ENCODE peak calls at places on chromosomes 6 and 20, in nine cellular contexts. P is adrenal gland, V is IMR-90, Z is testis, Q is right lobe of liver, W is K562, H is stomach, E is breast epithelium, A is spleen. I is an unnamed sample.

GRCh38 chr6:154653853-154654252 is 79.4 kb upstream of the SCAF8 start:
- DNase-seq in P (peak), Z (peak), A (no peak), E (no peak), H (no peak), V (peak), Q (no peak), W (no peak), I (peak)

GRCh38 chr6:30800876-30801275 is 56.5 kb upstream of the IER3 start:
- DNase-seq in V (no peak), Q (no peak), H (no peak), Z (no peak), P (no peak), E (no peak), W (no peak), A (no peak), I (peak)

GRCh38 chr6:154474636-154475428 is 35.7 kb downstream of the CNKSR3 start:
- DNase-seq in V (peak), Z (no peak), Q (no peak), P (peak), H (no peak), E (no peak), A (peak), W (no peak), I (no peak)

GRCh38 chr6:44439270-44440045 is 52.0 kb downstream of the CDC5L start:
- DNase-seq in E (no peak), V (peak), W (no peak), H (no peak), Q (no peak), P (no peak), A (no peak), Z (no peak), I (no peak)

GRCh38 chr20:53738945-53739798 is 145.5 kb upstream of the ZNF217 start:
- DNase-seq in A (no peak), Z (no peak), V (no peak), H (no peak), Q (no peak), E (no peak), P (no peak), W (peak), I (no peak)

GRCh38 chr20:14067631-14068030 is 72.3 kb downstream of the MACROD2 start:
- DNase-seq in H (no peak), Q (no peak), A (no peak), E (no peak), Z (no peak), V (no peak), P (no peak), W (no peak), I (no peak)

GRCh38 chr20:34407962-34408474 is 44.9 kb downstream of the ITCH start:
- DNase-seq in H (no peak), W (no peak), E (no peak), Z (no peak), A (no peak), P (no peak), Q (peak), V (no peak), I (no peak)

GRCh38 chr6:135419162-135419561 is 78.4 kb downstream of the AHI1 start:
- DNase-seq in W (no peak), P (no peak), Q (no peak), Z (no peak), A (no peak), H (no peak), E (no peak), V (peak), I (no peak)

GRCh38 chr6:45741437-45742166 is 274.1 kb downstream of the CLIC5 start:
- DNase-seq in H (peak), A (no peak), Z (no peak), E (no peak), V (peak), P (no peak), W (no peak), Q (no peak), I (no peak)

GRCh38 chr6:85453490-85453889 is 3.6 kb downstream of the NT5E start:
- DNase-seq in Z (no peak), Q (no peak), P (no peak), V (no peak), H (no peak), E (no peak), W (no peak), A (peak), I (no peak)

GRCh38 chr6:146315321-146316254 is 228.0 kb upstream of the RAB32 start:
- DNase-seq in Q (no peak), Z (no peak), W (no peak), A (no peak), P (no peak), E (no peak), H (no peak), V (no peak), I (no peak)

GRCh38 chr6:11740875-11741274 is 37.7 kb downstream of the ADTRP start:
- DNase-seq in E (no peak), W (no peak), P (no peak), A (no peak), H (no peak), V (no peak), Z (no peak), Q (no peak), I (no peak)

GRCh38 chr6:108921547-108922331 is 73.5 kb downstream of the ARMC2 start:
- DNase-seq in Z (no peak), Q (no peak), V (peak), H (no peak), E (no peak), A (no peak), P (no peak), W (no peak), I (peak)

GRCh38 chr6:14549319-14549770 is 431.8 kb downstream of the CD83 start:
- DNase-seq in A (no peak), Z (no peak), H (no peak), E (no peak), Q (no peak), P (no peak), W (no peak), V (no peak), I (no peak)

GRCh38 chr6:147651249-147652063 is 143.0 kb downstream of the SAMD5 start:
- DNase-seq in H (no peak), V (peak), Z (peak), E (no peak), W (no peak), A (no peak), P (peak), Q (peak), I (peak)

GRCh38 chr6:47476794-47477496 is 644 bp upstream of the CD2AP start:
- DNase-seq in A (no peak), W (no peak), Z (no peak), Q (no peak), P (no peak), V (no peak), E (no peak), H (no peak), I (no peak)

GRCh38 chr6:15493437-15494168 is 169.2 kb downstream of the DTNBP1 start:
- DNase-seq in V (peak), Z (peak), W (no peak), A (no peak), H (no peak), E (no peak), Q (no peak), P (no peak), I (no peak)

GRCh38 chr20:40422665-40423064 is 266.4 kb downstream of the MAFB start:
- DNase-seq in H (no peak), W (no peak), E (no peak), Z (no peak), A (no peak), Q (no peak), V (no peak), P (no peak), I (no peak)

GRCh38 chr6:151131346-151131745 is 108.4 kb upstream of the AKAP12 start:
- DNase-seq in H (no peak), E (no peak), P (no peak), A (no peak), V (no peak), Z (no peak), W (no peak), Q (no peak), I (no peak)

GRCh38 chr20:25271486-25272222 is 23.8 kb downstream of the PYGB start:
- DNase-seq in Q (peak), P (no peak), E (no peak), W (no peak), V (no peak), Z (no peak), A (peak), H (peak), I (peak)

GRCh38 chr6:84777888-84778287 is 13.5 kb upstream of the TBX18 start:
- DNase-seq in E (no peak), W (no peak), P (no peak), Z (no peak), A (no peak), H (no peak), Q (no peak), V (no peak), I (no peak)

GRCh38 chr20:37970856-37971245 is 62.4 kb downstream of the TTI1 start:
- DNase-seq in P (no peak), W (no peak), E (no peak), V (no peak), A (no peak), Q (no peak), Z (no peak), H (no peak), I (no peak)

GRCh38 chr6:256169-256568 is 36.1 kb upstream of the DUSP22 start:
- DNase-seq in E (no peak), V (no peak), A (no peak), Z (no peak), H (no peak), W (no peak), Q (no peak), P (no peak), I (no peak)

GRCh38 chr6:90263653-90264052 is 33.0 kb downstream of the BACH2 start:
- DNase-seq in P (no peak), E (no peak), V (peak), Q (no peak), H (no peak), W (no peak), Z (no peak), A (no peak), I (no peak)

GRCh38 chr20:56431451-56431850 is 19.4 kb downstream of the CASS4 start:
- DNase-seq in P (no peak), E (no peak), W (no peak), Q (no peak), A (no peak), H (no peak), V (no peak), Z (no peak), I (no peak)

GRCh38 chr6:106747139-106747538 is 117.8 kb downstream of the QRSL1 start:
- DNase-seq in H (no peak), P (no peak), A (no peak), W (no peak), Z (no peak), Q (no peak), V (no peak), E (no peak), I (no peak)

GRCh38 chr6:6665505-6665904 is 77.0 kb downstream of the LY86 start:
- DNase-seq in H (no peak), Z (no peak), E (no peak), Q (no peak), V (no peak), P (no peak), A (no peak), W (no peak), I (no peak)

GRCh38 chr6:29414588-29414987 is at the start of gene OR12D1:
- DNase-seq in Z (no peak), W (no peak), P (no peak), H (no peak), A (no peak), Q (no peak), V (no peak), E (no peak), I (no peak)

GRCh38 chr6:5695260-5696245 is 311.2 kb downstream of the NRN1 start:
- DNase-seq in Q (no peak), A (no peak), Z (no peak), V (peak), H (no peak), P (no peak), W (no peak), E (no peak), I (no peak)

GRCh38 chr6:139925894-139926641 is 551.6 kb upstream of the CITED2 start:
- DNase-seq in Z (no peak), Q (no peak), V (peak), H (no peak), P (no peak), A (no peak), E (no peak), W (no peak), I (no peak)

GRCh38 chr6:33794910-33795615 is 6.1 kb upstream of the LEMD2 start:
- DNase-seq in E (no peak), P (no peak), Z (no peak), A (no peak), W (peak), Q (no peak), H (no peak), V (no peak), I (no peak)

GRCh38 chr20:43925215-43925614 is 10.6 kb downstream of the TOX2 start:
- DNase-seq in H (no peak), P (no peak), W (no peak), V (no peak), Z (no peak), E (no peak), Q (no peak), A (no peak), I (no peak)

GRCh38 chr20:47773381-47773786 is 11.9 kb downstream of the SULF2 start:
- DNase-seq in H (peak), A (no peak), V (no peak), P (no peak), Z (peak), W (no peak), Q (no peak), E (no peak), I (peak)
- H3K27ac ChIP-seq in H (peak), A (no peak), V (no peak), P (no peak), Z (peak), W (no peak), Q (no peak), E (peak), I (peak)

GRCh38 chr6:94071835-94072234 is 652.5 kb upstream of the EPHA7 start:
- DNase-seq in P (no peak), W (no peak), Z (no peak), H (no peak), A (no peak), V (no peak), E (no peak), Q (no peak), I (no peak)
- TF ChIP-seq CTCF in P (no peak), W (no peak), Z (no peak), H (no peak), A (no peak), V (no peak), E (no peak), Q (no peak), I (peak)

DNA sequence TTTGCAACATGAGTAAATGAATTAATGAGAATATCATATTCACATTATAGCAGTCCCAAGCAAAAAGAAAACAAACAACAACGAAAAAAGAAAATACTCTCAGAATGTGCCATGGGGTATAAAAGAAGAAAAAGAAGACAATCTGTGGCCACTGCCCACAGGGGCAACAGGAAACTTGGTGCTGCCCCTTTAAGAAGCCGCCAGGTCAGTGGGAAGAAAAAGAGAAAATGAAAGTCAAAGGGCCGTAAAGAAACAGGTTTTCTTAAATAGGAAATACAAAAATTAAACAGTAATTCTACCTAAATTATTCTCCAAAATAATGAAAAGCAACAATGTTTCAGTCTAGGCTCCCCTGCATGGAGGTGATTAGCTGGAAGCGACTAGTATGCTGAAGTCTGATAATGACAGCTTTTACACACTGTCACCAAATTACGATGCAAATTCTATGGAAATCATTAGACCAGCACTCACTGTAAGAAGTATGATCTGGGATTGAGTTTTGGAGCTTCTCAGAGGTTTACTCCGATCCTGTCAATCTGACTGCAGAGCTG is 23.6 kb downstream of the GMDS start:
- DNase-seq in E (no peak), Z (no peak), A (no peak), P (no peak), H (no peak), W (no peak), Q (no peak), V (no peak), I (no peak)
- TF ChIP-seq POLR2A in E (no peak), Z (no peak), A (no peak), P (no peak), H (no peak), W (no peak), Q (no peak), V (no peak), I (no peak)

DNA sequence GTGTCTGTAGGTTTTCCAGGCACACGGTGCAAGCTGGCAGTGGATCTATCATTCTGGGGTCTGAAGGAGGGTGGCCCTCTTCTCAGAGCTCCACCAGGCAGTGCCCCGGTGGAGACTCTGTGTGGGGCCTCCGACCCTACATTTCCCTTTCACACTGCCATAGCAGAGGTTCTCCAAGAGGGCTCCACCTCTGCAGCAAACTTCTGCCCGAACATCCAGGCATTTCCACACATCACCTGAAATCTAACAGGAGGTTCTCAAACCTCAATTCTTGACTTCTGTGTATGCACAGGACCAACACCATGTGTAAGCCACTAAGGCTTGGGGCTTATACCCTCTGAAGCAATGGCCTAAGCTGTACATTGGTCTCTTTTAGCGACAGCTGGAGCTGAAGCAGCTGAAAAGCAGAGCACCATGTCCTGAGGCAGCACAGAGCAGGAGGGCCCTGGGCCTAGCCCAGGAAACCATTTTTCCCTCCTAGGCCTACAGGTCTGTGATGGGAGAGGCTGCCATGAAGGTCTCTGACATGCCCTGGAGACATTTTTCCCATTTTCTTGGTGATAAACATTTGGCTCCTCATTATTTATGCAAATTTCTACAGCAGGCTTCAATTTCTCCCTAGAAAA is 253.3 kb downstream of the ERMARD start:
- DNase-seq in H (no peak), V (no peak), W (no peak), Z (no peak), A (no peak), P (no peak), Q (no peak), E (no peak), I (no peak)
- H3K27ac ChIP-seq in H (no peak), V (no peak), W (no peak), Z (no peak), A (no peak), P (no peak), Q (no peak), E (no peak), I (no peak)

GRCh38 chr6:168060521-168060931 is 18.5 kb downstream of the FRMD1 start:
- DNase-seq in W (peak), A (no peak), Z (peak), E (no peak), Q (peak), H (peak), V (peak), P (peak), I (peak)
- TF ChIP-seq CTCF in W (peak), A (peak), Z (peak), E (no peak), Q (peak), H (peak), V (peak), P (peak), I (no peak)

GRCh38 chr6:144095134-144096002 is at the start of gene SF3B5:
- DNase-seq in Q (peak), P (peak), Z (peak), W (peak), H (peak), A (peak), V (peak), E (peak), I (peak)
- TF ChIP-seq POLR2A in Q (peak), P (peak), Z (peak), W (peak), H (no peak), A (peak), V (peak), E (peak), I (no peak)

DNA sequence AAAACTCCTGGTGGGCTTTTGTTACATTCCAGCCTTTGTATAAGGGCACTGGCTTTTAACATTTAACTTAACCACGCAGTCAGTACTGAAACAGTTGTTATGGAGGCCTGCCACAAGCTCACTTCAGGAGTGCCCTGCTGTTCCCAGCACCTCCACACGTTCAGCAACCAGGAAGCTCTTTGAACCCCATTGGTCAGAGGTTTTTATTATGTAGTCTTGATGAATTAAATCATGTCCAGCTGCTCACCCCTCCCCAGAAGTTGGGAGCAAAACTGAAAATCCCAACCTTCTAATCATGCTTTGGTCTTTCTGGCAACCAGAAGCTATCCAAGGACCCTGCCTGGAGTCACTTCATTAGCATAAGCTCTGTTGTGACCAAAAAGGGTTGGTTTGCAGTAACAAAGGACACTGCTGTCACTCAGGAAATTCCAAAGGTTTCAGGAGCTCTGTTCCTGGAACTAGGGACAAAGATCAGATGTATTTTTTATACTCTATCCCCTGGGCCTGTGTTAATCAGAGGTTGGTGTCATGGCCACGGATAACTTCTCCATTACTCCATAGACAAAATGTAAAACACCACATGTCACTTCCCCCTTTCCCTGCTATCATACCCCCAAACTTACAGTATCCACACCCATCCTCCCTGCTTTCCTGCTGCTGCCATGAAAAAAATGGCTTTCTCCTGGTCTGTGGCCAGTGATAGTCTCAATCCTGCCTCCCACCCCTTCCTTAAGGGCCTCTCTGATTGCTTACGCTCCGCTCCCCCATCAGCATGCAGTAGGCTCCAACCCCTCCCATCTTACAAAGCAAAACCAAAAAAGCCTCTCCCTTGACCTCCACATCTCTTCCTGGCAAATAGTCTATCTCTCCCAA is 3.0 kb downstream of the ARMC12 start:
- DNase-seq in W (peak), A (peak), P (no peak), Z (no peak), Q (no peak), V (no peak), E (no peak), H (no peak), I (no peak)
- H3K27ac ChIP-seq in W (no peak), A (no peak), P (no peak), Z (no peak), Q (peak), V (no peak), E (peak), H (no peak), I (no peak)

I was measured in thyroid gland.